ENCODE peak calls at places on chromosomes 12 and 14, in five cellular contexts. X is A549, V is stomach, J is suprapubic skin, G is transverse colon. E is an unnamed sample.
A peak's percentile ranks its signal among the peaks of the same experiment; 100 is the strongest.

GRCh38 chr12:108595711-108596647 is 1.9 kb downstream of the TMEM119 start:
- DNase-seq in G (no peak), J (no peak), X (no peak), V (no peak), E (no peak)

GRCh38 chr12:131863711-131864396 is 30.6 kb upstream of the ULK1 start:
- DNase-seq in X (peak; percentile 53), V (no peak), J (no peak), G (no peak), E (no peak)

GRCh38 chr14:26719514-26719913 is 121.7 kb upstream of the NOVA1 start:
- DNase-seq in V (no peak), J (no peak), X (peak; percentile 73), G (no peak), E (no peak)

GRCh38 chr12:132593938-132594358 is 16.4 kb downstream of the LRCOL1 start:
- DNase-seq in J (peak; percentile 90), V (peak; percentile 95), G (peak; percentile 95), X (peak; percentile 98), E (peak; percentile 95)

GRCh38 chr12:24948452-24948815 is 467 bp downstream of the BCAT1 start:
- DNase-seq in X (peak; percentile 22), G (no peak), J (no peak), V (no peak), E (no peak)

GRCh38 chr14:105486974-105487448 is 325 bp downstream of the CRIP1 start:
- DNase-seq in J (no peak), X (peak; percentile 78), V (no peak), G (peak; percentile 79), E (peak; percentile 49)

GRCh38 chr12:93776581-93777018 is 99.4 kb downstream of the CRADD start:
- DNase-seq in G (no peak), X (no peak), J (no peak), V (no peak), E (no peak)

GRCh38 chr14:60250318-60251035 is 1.5 kb downstream of the PPM1A start:
- DNase-seq in V (no peak), X (peak; percentile 13), J (no peak), G (peak; percentile 26), E (no peak)

GRCh38 chr12:11545438-11546330 is 103.8 kb upstream of the ETV6 start:
- DNase-seq in X (no peak), G (no peak), V (no peak), J (no peak), E (no peak)

GRCh38 chr12:26443309-26443708 is 247.9 kb downstream of the SSPN start:
- DNase-seq in V (no peak), X (no peak), G (no peak), J (no peak), E (no peak)

GRCh38 chr12:102016472-102016871 is 45.3 kb downstream of the WASHC3 start:
- DNase-seq in J (no peak), G (no peak), V (no peak), X (no peak), E (no peak)

GRCh38 chr14:99225804-99226203 is 46.2 kb downstream of the BCL11B start:
- DNase-seq in X (no peak), V (no peak), J (no peak), G (no peak), E (no peak)

GRCh38 chr14:34051966-34052657 is 101.2 kb upstream of the EGLN3 start:
- DNase-seq in X (peak; percentile 89), V (no peak), G (peak; percentile 59), J (no peak), E (no peak)

GRCh38 chr14:92352158-92352985 is 29.4 kb downstream of the SLC24A4 start:
- DNase-seq in V (no peak), J (no peak), G (no peak), X (peak; percentile 61), E (no peak)

GRCh38 chr14:94346841-94347240 is 23.7 kb upstream of the SERPINA6 start:
- DNase-seq in V (no peak), J (no peak), G (no peak), X (no peak), E (no peak)

GRCh38 chr14:73757381-73757780 is 43.2 kb upstream of the PNMA1 start:
- DNase-seq in G (no peak), X (no peak), V (no peak), J (no peak), E (no peak)

GRCh38 chr12:83197483-83197914 is 510.8 kb downstream of the TMTC2 start:
- DNase-seq in V (no peak), X (no peak), J (no peak), G (no peak), E (no peak)

GRCh38 chr12:39627914-39628313 is 8.3 kb upstream of the ABCD2 start:
- DNase-seq in G (no peak), J (no peak), V (no peak), X (no peak), E (no peak)

GRCh38 chr14:75494898-75495297 is 27.4 kb upstream of the BATF start:
- DNase-seq in G (no peak), J (no peak), X (no peak), V (no peak), E (no peak)

DNA sequence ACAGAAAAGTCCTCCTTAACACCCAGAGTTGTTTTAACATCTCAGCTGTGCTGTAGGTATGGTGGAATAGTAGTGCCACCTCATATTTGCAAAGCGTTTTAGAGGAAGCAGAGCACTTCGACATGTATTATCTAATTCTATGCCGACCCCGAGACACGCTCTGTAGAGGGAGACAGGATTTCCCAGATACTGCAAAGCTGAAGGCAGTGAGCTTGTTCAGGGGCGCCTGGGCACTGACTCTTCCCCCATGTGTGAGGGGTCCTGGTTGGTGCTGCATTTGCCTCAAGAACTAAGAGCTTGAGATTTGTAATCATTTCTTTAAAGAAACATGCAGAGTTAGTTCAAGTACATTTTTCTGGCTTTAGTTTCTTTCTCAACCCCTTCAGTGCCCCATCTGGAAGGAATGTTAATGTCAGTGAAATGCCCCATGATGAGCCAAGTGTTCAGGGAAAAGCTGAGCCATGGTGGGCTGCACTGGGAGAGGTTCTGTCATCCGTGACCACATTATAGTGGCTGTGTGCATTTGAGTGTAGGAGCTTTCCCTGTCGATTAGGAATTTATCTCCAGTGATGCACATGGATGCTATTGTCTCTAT is 66.3 kb downstream of the MBIP start:
- DNase-seq in V (no peak), G (no peak), J (no peak), X (no peak), E (no peak)
- TF ChIP-seq EP300 in V (no peak), G (no peak), J (no peak), X (no peak), E (no peak)

GRCh38 chr12:87670448-87670847 is 358.8 kb downstream of the C12orf50 start:
- DNase-seq in V (no peak), J (no peak), G (no peak), X (no peak), E (no peak)

GRCh38 chr12:87671757-87672156 is 357.4 kb downstream of the C12orf50 start:
- DNase-seq in X (no peak), V (no peak), G (no peak), J (no peak), E (no peak)

GRCh38 chr12:87661770-87662402 is 367.3 kb downstream of the C12orf50 start:
- DNase-seq in X (peak; percentile 22), V (no peak), G (no peak), J (no peak), E (no peak)

DNA sequence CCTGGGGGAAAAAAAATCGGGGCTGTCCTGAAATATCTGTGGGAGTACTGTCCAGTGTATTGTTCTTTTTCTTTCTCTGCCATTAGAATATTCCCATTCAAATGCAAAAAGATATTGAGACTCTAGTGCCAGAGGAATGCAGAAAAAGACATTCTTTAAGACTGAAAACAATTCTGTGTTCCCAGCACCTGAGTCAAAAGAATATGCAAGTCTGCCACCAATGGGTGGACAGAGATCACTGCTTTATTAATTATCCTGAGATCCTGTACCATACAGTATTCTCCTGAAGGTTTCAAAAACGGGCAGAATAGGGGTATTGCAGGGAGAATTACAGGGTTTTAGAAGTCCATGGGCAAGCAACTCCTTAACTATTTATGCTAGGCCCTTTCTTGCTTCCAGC is 361.8 kb downstream of the C12orf50 start:
- DNase-seq in J (no peak), V (no peak), G (no peak), X (peak; percentile 55), E (no peak)
- TF ChIP-seq CTCF in J (no peak), V (no peak), G (no peak), X (peak; percentile 41), E (no peak)

DNA sequence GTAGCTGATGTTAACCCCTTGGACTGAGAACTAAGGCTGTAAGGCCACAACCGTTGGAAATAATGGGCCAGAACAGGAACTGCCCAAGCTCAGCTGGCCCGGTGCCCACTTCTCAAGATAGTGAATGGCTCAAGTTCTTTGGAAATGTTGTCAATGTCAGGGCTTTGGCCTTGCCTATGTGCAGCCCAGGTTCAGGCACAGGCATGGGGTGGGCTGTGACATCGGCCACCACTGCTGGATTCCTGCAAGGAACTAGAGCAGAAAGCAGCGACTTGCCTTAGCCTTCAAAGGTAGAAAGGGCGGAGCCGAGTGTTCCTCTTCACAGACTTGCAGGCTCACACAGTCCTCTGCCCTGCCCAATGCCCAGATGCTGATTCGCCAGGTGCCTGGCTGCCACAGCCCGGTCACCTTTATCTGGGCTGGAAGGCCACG is 291.2 kb downstream of the ZFP36L1 start:
- DNase-seq in G (no peak), J (no peak), V (peak; percentile 74), X (no peak), E (no peak)
- TF ChIP-seq EP300 in G (no peak), J (no peak), V (no peak), X (no peak), E (no peak)

GRCh38 chr12:31117203-31118011 is 43.7 kb downstream of the DDX11 start:
- DNase-seq in X (peak; percentile 66), J (no peak), G (peak; percentile 53), V (peak; percentile 41), E (no peak)
- TF ChIP-seq CTCF in X (peak; percentile 78), J (peak; percentile 65), G (peak; percentile 72), V (peak; percentile 28), E (no peak)

GRCh38 chr12:92503029-92503931 is 199.5 kb upstream of the PLEKHG7 start:
- DNase-seq in V (no peak), X (no peak), G (no peak), J (no peak), E (no peak)
- TF ChIP-seq EP300 in V (no peak), X (no peak), G (no peak), J (no peak), E (no peak)

DNA sequence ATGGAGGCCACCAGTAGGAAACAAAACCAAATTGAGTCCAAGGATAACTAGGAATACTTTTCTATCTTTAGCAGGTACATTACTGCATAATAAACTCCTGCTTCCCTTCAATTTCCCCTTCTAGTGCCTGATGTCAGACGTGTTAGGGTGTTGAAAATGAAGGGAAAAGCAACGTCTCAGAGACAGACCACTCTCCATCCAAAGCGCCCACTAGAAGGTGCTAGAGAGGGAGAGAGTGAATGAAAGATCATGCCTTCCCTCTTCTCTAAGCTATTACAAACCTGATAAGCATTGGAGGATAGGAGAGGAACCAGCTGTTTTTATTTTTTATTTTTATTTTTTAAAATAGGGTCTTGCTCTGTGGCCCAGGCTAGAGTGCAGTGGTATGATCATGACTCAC is 64.1 kb downstream of the ZNF641 start:
- DNase-seq in G (no peak), J (no peak), V (no peak), X (peak; percentile 31), E (no peak)
- TF ChIP-seq CTCF in G (peak; percentile 23), J (peak; percentile 13), V (no peak), X (peak; percentile 28), E (no peak)